ENCODE peak calls at places on chromosomes 4 and X, in nine cellular contexts. O is CD4-positive, alpha-beta T cell; Z is cardiac septum; E is NCI-H2029; G is H54; X is H9; L is non-pigmented ciliary epithelial cell; R is EH; V is nephron progenitor cell. W is an unnamed sample.

GRCh38 chrX:131816551-131817136 is 206.5 kb upstream of the STK26 start:
- DNase-seq in O (peak), Z (no peak), E (no peak), G (no peak), X (no peak), L (no peak), R (peak), V (no peak), W (no peak)

GRCh38 chrX:154002215-154002719 is 17.4 kb downstream of the IRAK1 start:
- DNase-seq in O (no peak), Z (peak), E (peak), G (no peak), X (no peak), L (no peak), R (peak), V (no peak), W (peak)

GRCh38 chr4:7381221-7381889 is 53.4 kb downstream of the PSAPL1 start:
- DNase-seq in O (no peak), Z (peak), E (no peak), G (no peak), X (no peak), L (no peak), R (no peak), V (no peak), W (no peak)

GRCh38 chr4:177118596-177118995 is 191.1 kb upstream of the NEIL3 start:
- DNase-seq in O (no peak), Z (no peak), E (no peak), G (no peak), X (no peak), L (peak), R (peak), V (no peak), W (no peak)

GRCh38 chrX:16870861-16871584 is 861 bp upstream of the RBBP7 start:
- DNase-seq in O (peak), Z (no peak), E (no peak), G (no peak), X (peak), L (no peak), R (no peak), V (peak), W (peak)

GRCh38 chrX:14864626-14865025 is 8.2 kb downstream of the FANCB start:
- DNase-seq in O (no peak), Z (no peak), E (no peak), G (no peak), X (no peak), L (peak), R (peak), V (no peak), W (no peak)

GRCh38 chr4:80878218-80878617 is 152.3 kb upstream of the BMP3 start:
- DNase-seq in O (no peak), Z (no peak), E (no peak), G (no peak), X (no peak), L (no peak), R (no peak), V (no peak), W (no peak)

GRCh38 chrX:5458300-5458699 is 770.4 kb downstream of the NLGN4X start:
- DNase-seq in O (no peak), Z (no peak), E (no peak), G (no peak), X (peak), L (no peak), R (no peak), V (no peak), W (no peak)

GRCh38 chr4:36288727-36289126 is 7.3 kb downstream of the DTHD1 start:
- DNase-seq in O (no peak), Z (no peak), E (no peak), G (no peak), X (no peak), L (no peak), R (no peak), V (no peak), W (no peak)

GRCh38 chr4:163694385-163694784 is 199.9 kb downstream of the TMA16 start:
- DNase-seq in O (no peak), Z (no peak), E (no peak), G (no peak), X (no peak), L (peak), R (peak), V (no peak), W (no peak)

GRCh38 chr4:99301376-99302164 is 10.8 kb upstream of the ADH1A start:
- DNase-seq in O (no peak), Z (no peak), E (no peak), G (no peak), X (no peak), L (peak), R (peak), V (no peak), W (no peak)

GRCh38 chr4:186886759-186887158 is 163.1 kb upstream of the FAT1 start:
- DNase-seq in O (no peak), Z (no peak), E (no peak), G (no peak), X (no peak), L (no peak), R (no peak), V (no peak), W (no peak)

GRCh38 chr4:152894673-152895072 is 41.5 kb upstream of the FHDC1 start:
- DNase-seq in O (no peak), Z (no peak), E (no peak), G (peak), X (no peak), L (peak), R (peak), V (no peak), W (no peak)

GRCh38 chr4:4395849-4396627 is 9.1 kb downstream of the NSG1 start:
- DNase-seq in O (no peak), Z (no peak), E (no peak), G (no peak), X (peak), L (no peak), R (no peak), V (peak), W (no peak)

GRCh38 chr4:85498068-85498733 is 23.3 kb downstream of the ARHGAP24 start:
- DNase-seq in O (no peak), Z (peak), E (no peak), G (no peak), X (no peak), L (no peak), R (peak), V (no peak), W (no peak)

GRCh38 chrX:155001873-155002272 is 20.6 kb downstream of the F8 start:
- DNase-seq in O (no peak), Z (no peak), E (no peak), G (no peak), X (no peak), L (no peak), R (no peak), V (no peak), W (no peak)

GRCh38 chr4:25103423-25103822 is 56.8 kb downstream of the SEPSECS start:
- DNase-seq in O (no peak), Z (no peak), E (no peak), G (no peak), X (peak), L (no peak), R (no peak), V (no peak), W (peak)

GRCh38 chrX:101450951-101451350 is 34.3 kb upstream of the ARMCX4 start:
- DNase-seq in O (no peak), Z (no peak), E (peak), G (no peak), X (no peak), L (no peak), R (peak), V (no peak), W (no peak)

GRCh38 chr4:149638073-149638472 is 177.6 kb downstream of the IQCM start:
- DNase-seq in O (no peak), Z (no peak), E (no peak), G (no peak), X (no peak), L (peak), R (peak), V (no peak), W (no peak)

GRCh38 chr4:106062452-106062875 is 167.2 kb downstream of the NPNT start:
- DNase-seq in O (no peak), Z (no peak), E (no peak), G (no peak), X (no peak), L (peak), R (peak), V (no peak), W (peak)

GRCh38 chrX:121581885-121582284 is 534.5 kb downstream of the GLUD2 start:
- DNase-seq in O (no peak), Z (no peak), E (no peak), G (no peak), X (no peak), L (no peak), R (peak), V (no peak), W (peak)

GRCh38 chrX:136652822-136653723 is 5.1 kb downstream of the CD40LG start:
- DNase-seq in O (no peak), Z (no peak), E (no peak), G (no peak), X (no peak), L (no peak), R (no peak), V (no peak), W (no peak)